ENCODE peak calls at places on chromosomes 3 and 15, in four cellular contexts. S, O, N and V are unnamed samples. For H3K9me3, the result is how much of the 10 kb centered on the place peaks cover.

GRCh38 chr15:62262305-62262941 is 97.3 kb upstream of the C2CD4B start:
- DNase-seq in S (no peak), O (no peak), N (no peak), V (no peak)

GRCh38 chr3:56969851-56970250 is 90.6 kb upstream of the SPATA12 start:
- DNase-seq in S (no peak), O (no peak), N (no peak), V (no peak)

GRCh38 chr3:81425198-81425868 is 336.1 kb downstream of the GBE1 start:
- DNase-seq in S (no peak), O (no peak), N (peak), V (no peak)

GRCh38 chr3:133956333-133956732 is 60.7 kb upstream of the RAB6B start:
- DNase-seq in S (no peak), O (no peak), N (no peak), V (no peak)

GRCh38 chr15:58267026-58267425 is 128.8 kb downstream of the AQP9 start:
- DNase-seq in S (no peak), O (no peak), N (peak), V (no peak)

GRCh38 chr3:168088106-168088722 is 7.5 kb downstream of the GOLIM4 start:
- DNase-seq in S (peak), O (no peak), N (no peak), V (no peak)

GRCh38 chr3:26750263-26750662 is 127.7 kb downstream of the LRRC3B start:
- DNase-seq in S (no peak), O (no peak), N (no peak), V (no peak)

GRCh38 chr3:37892917-37893595 is 31.4 kb downstream of the CTDSPL start:
- DNase-seq in S (peak), O (no peak), N (no peak), V (no peak)

GRCh38 chr3:148873270-148873927 is 8.3 kb downstream of the CPA3 start:
- DNase-seq in S (no peak), O (no peak), N (no peak), V (no peak)

GRCh38 chr3:52218454-52218853 is 7.0 kb downstream of the TLR9 start:
- DNase-seq in S (no peak), O (no peak), N (no peak), V (peak)

GRCh38 chr3:187935623-187936156 is 190.4 kb upstream of the BCL6 start:
- DNase-seq in S (peak), O (no peak), N (no peak), V (no peak)

GRCh38 chr15:34116620-34117019 is 14.7 kb downstream of the PGBD4 start:
- DNase-seq in S (no peak), O (no peak), N (no peak), V (no peak)

GRCh38 chr3:87361271-87361670 is 84.9 kb upstream of the POU1F1 start:
- DNase-seq in S (no peak), O (no peak), N (no peak), V (no peak)

GRCh38 chr3:113721638-113722037 is 24.4 kb downstream of the NAA50 start:
- DNase-seq in S (no peak), O (no peak), N (no peak), V (no peak)

GRCh38 chr15:87387681-87388240 is 868.8 kb downstream of the NTRK3 start:
- DNase-seq in S (no peak), O (no peak), N (peak), V (no peak)

GRCh38 chr15:90227816-90228772 is 5.6 kb downstream of the CIB1 start:
- DNase-seq in S (no peak), O (no peak), N (no peak), V (no peak)

GRCh38 chr3:169940486-169941181 is 26.0 kb upstream of the SEC62 start:
- DNase-seq in S (no peak), O (no peak), N (no peak), V (no peak)

GRCh38 chr3:171255236-171255806 is 204.9 kb downstream of the TNIK start:
- DNase-seq in S (no peak), O (no peak), N (no peak), V (no peak)

GRCh38 chr3:131277836-131278497 is 103.6 kb upstream of the NUDT16 start:
- DNase-seq in S (no peak), O (no peak), N (peak), V (no peak)

GRCh38 chr15:75648156-75649000 is 666 bp downstream of the SNX33 start:
- DNase-seq in S (peak), O (peak), N (no peak), V (peak)

DNA sequence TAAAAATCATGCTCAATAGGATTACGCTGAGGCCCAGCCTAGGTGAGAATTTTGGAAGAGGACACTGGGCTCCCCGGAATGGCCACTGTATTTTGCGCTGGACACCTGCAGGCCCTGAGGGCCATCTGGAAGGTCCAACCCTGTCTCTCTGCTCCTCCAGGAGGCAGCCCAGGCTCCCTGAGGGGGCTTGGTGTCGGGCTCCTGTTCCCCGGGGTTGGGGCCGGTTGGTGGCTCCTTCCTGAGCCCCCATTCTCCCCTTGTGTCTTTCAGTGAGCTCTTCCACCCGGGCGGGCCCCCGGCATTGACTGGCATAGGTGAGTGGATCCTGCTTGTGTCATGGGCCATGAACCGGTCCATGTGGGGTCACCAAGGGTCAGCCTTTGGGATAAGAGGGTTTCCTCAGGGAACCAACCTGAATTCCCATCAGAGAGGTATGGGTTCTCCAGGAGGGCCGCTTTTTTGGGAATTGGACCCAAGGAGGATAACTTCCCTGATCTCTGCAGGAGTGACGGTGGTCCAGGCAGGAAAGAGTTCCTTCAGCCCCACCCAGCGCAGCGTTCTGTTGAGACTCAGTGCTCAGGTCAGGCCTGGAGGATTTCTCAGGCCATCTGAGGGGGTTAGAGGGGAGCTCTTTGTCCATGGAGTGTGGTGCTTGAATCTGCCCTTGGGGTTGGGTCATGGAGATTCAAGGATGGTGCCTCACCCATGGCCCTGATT is 187.8 kb downstream of the UBE3A start:
- DNase-seq in S (no peak), O (peak), N (no peak), V (peak)
- H3K9me3 ChIP-seq in S (half or more), O (half or more), N (under half), V (under half)

GRCh38 chr3:125416235-125416634 is 41.1 kb upstream of the ZNF148 start:
- DNase-seq in S (no peak), O (no peak), N (no peak), V (no peak)
- H3K9me3 ChIP-seq in S (under half), O (under half), N (under half), V (under half)

DNA sequence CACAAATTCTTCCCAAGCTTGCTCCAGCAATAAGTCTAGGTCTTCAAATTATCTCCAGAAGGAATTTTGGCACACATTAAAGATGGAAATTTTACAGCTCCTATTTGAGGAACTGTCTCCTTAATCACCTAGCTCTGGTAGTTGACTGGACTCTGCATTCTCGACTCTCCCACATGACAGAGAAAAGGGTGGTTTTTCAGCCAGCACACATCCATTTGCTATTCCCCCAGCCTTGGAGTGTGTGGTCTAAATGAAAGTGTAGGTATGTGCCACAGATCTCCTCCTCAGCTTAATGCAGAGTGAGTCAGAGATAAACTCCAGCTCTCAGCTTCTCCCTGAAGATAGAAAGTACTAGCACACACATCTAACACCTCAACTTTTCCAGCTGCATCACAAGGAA is 62.2 kb upstream of the ALCAM start:
- DNase-seq in S (no peak), O (no peak), N (no peak), V (no peak)
- H3K9me3 ChIP-seq in S (under half), O (under half), N (under half), V (under half)

GRCh38 chr15:100680726-100681125 is 78.3 kb downstream of the ASB7 start:
- DNase-seq in S (no peak), O (no peak), N (no peak), V (no peak)

GRCh38 chr15:100682468-100682867 is 80.1 kb downstream of the ASB7 start:
- DNase-seq in S (no peak), O (no peak), N (no peak), V (no peak)

GRCh38 chr15:100684591-100684990 is 82.2 kb downstream of the ASB7 start:
- DNase-seq in S (no peak), O (no peak), N (no peak), V (no peak)

GRCh38 chr15:100681335-100681746 is 79.0 kb downstream of the ASB7 start:
- DNase-seq in S (no peak), O (no peak), N (no peak), V (no peak)

DNA sequence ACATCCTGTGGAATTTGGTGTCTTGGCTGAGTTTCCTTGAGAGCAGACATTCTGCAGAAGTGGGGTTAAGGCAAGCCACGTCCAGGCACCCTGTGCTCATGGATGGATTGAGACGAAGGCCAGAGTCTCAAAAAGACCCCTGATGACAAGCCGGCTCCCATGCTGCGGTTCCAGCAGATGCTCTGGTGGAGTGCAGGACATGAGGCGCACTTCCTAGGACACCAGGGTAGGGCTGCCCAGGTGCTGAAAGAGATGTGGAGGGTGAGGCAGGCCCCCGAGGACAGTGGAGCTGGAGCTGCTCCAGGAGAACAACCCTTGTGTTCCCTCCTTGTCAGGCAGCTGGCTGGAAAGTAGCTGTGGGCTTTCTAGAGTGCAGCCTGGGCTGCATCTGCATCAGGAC is 81.0 kb downstream of the ASB7 start:
- DNase-seq in S (no peak), O (no peak), N (no peak), V (no peak)
- H3K9me3 ChIP-seq in S (under half), O (under half), N (under half), V (under half)

GRCh38 chr3:42013652-42014442 is 51.9 kb upstream of the ULK4 start:
- DNase-seq in S (peak), O (no peak), N (peak), V (peak)
- H3K9me3 ChIP-seq in S (under half), O (under half), N (under half), V (under half)